ENCODE peak calls at places on chromosomes 2 and 18, in ten cellular contexts. P is nephron progenitor cell, D is upper lobe of right lung, Y is GM23338, K is endothelial cell, S is GM12878, N is sigmoid colon, O is mucosa of descending colon, G is keratinocyte, H is astrocyte of the spinal cord. Z is an unnamed sample.

GRCh38 chr2:161965994-161966393 is 108.0 kb downstream of the DPP4 start:
- DNase-seq in O (no peak), K (no peak), N (no peak), D (no peak), P (no peak), H (peak; percentile 9), S (no peak), G (peak; percentile 15), Y (no peak), Z (no peak)

GRCh38 chr18:45557296-45557695 is 58.0 kb upstream of the SLC14A2 start:
- DNase-seq in G (no peak), S (no peak), Y (no peak), N (no peak), K (no peak), H (no peak), D (no peak), O (no peak), P (no peak), Z (no peak)

GRCh38 chr2:171416009-171416926 is 17.5 kb downstream of the METTL8 start:
- DNase-seq in H (peak; percentile 93), O (peak; percentile 98), P (peak; percentile 78), S (peak; percentile 95), D (peak; percentile 79), N (peak; percentile 94), K (peak; percentile 83), G (peak; percentile 88), Y (peak; percentile 94), Z (peak; percentile 97)

GRCh38 chr2:109453596-109453995 is 160.2 kb downstream of the SEPTIN10 start:
- DNase-seq in K (no peak), D (peak; percentile 32), P (no peak), H (no peak), N (peak; percentile 56), O (no peak), S (no peak), G (no peak), Y (no peak), Z (no peak)

GRCh38 chr2:199659207-199659606 is 191.8 kb downstream of the FTCDNL1 start:
- DNase-seq in D (no peak), P (peak; percentile 72), N (no peak), G (no peak), S (no peak), K (peak; percentile 58), O (peak; percentile 12), H (peak; percentile 38), Y (peak; percentile 92), Z (no peak)

GRCh38 chr2:2867371-2867770 is 510.2 kb downstream of the EIPR1 start:
- DNase-seq in Y (no peak), S (no peak), G (no peak), K (no peak), D (no peak), O (no peak), H (no peak), N (no peak), P (no peak), Z (no peak)

GRCh38 chr2:195238366-195238765 is 418.7 kb upstream of the SLC39A10 start:
- DNase-seq in Y (no peak), D (no peak), K (no peak), S (no peak), N (no peak), H (peak; percentile 20), P (no peak), G (no peak), O (no peak), Z (no peak)

GRCh38 chr2:240869109-240869955 is 708 bp downstream of the AGXT start:
- DNase-seq in Y (no peak), N (no peak), O (no peak), S (no peak), K (no peak), G (no peak), P (no peak), H (no peak), D (no peak), Z (no peak)

GRCh38 chr2:39127973-39128372 is 7.1 kb upstream of the SOS1 start:
- DNase-seq in G (no peak), D (no peak), O (peak; percentile 15), K (no peak), P (no peak), H (no peak), N (no peak), S (peak; percentile 84), Y (no peak), Z (peak; percentile 93)

GRCh38 chr2:134778372-134778771 is 59.6 kb upstream of the TMEM163 start:
- DNase-seq in P (no peak), O (no peak), G (no peak), H (no peak), Y (peak; percentile 38), K (no peak), N (no peak), D (no peak), S (no peak), Z (no peak)
- TF ChIP-seq CTCF in P (peak; percentile 19), O (no peak), G (no peak), H (peak; percentile 21), Y (peak; percentile 74), K (peak; percentile 22), N (no peak), D (peak; percentile 28), S (peak; percentile 8), Z (peak; percentile 13)

GRCh38 chr2:102301867-102302362 is 9.4 kb upstream of the IL1RL1 start:
- DNase-seq in D (no peak), G (no peak), Y (peak; percentile 86), S (peak; percentile 47), P (peak; percentile 21), O (peak; percentile 75), N (no peak), H (no peak), K (peak; percentile 50), Z (peak; percentile 57)
- TF ChIP-seq CTCF in D (peak; percentile 29), G (peak; percentile 70), Y (peak; percentile 72), S (peak; percentile 57), P (peak; percentile 35), O (no peak), N (no peak), H (no peak), K (no peak), Z (peak; percentile 37)

DNA sequence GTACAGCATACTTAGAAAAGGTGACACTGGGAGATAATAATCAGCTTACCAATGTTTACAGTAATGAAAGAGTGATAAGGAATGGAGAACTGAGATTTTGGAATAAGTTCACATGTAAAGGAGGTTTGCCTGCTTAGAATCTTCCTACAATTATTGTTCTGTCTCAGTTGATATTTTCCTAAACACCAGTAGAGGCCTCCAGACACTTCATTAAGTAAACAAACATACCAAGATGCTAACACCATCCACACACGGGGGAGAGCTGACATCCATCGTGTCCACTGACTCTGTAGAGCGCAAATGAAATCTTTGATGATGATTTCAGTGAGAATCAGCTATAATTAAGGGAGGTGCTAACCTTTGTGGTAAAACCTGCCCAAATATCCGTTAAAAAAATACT is 211.7 kb upstream of the MMADHC start:
- DNase-seq in K (no peak), N (no peak), S (no peak), H (peak; percentile 19), Y (peak; percentile 6), O (peak; percentile 3), D (no peak), P (no peak), G (no peak), Z (peak; percentile 6)
- TF ChIP-seq CTCF in K (no peak), N (peak; percentile 9), S (peak; percentile 51), H (peak; percentile 24), Y (peak; percentile 44), O (no peak), D (peak; percentile 22), P (no peak), G (peak; percentile 60), Z (peak; percentile 24)

DNA sequence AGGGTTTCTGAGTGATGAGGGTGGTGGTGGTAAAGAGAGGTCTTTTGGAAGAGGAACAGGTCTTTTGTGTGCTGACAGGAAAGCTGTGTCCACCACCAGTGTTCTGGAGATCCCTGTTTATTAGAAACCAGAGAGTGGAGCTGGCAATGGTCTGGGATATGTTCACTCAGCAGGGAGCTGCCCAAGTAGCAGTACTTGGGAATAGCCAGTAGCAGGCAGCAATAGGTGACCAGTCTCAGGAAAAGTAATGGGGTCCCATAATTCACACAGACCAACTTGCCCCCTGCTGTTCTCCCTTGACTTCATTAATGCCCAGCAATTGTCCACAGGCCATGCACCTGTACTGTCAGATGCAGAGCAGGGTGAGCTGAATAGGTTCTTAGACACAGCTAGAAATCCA is 1.8 kb downstream of the TSPYL6 start:
- DNase-seq in H (no peak), K (no peak), O (no peak), Y (peak; percentile 8), P (no peak), G (no peak), S (no peak), N (no peak), D (no peak), Z (no peak)
- TF ChIP-seq CTCF in H (peak; percentile 10), K (no peak), O (no peak), Y (peak; percentile 20), P (no peak), G (no peak), S (no peak), N (no peak), D (no peak), Z (no peak)

GRCh38 chr2:7777668-7778067 is 860.5 kb downstream of the RNF144A start:
- DNase-seq in D (no peak), S (no peak), P (no peak), G (no peak), K (no peak), H (no peak), N (no peak), O (no peak), Y (no peak), Z (no peak)

GRCh38 chr2:7774481-7774880 is 857.3 kb downstream of the RNF144A start:
- DNase-seq in S (no peak), G (no peak), O (no peak), H (no peak), P (no peak), D (no peak), Y (no peak), N (no peak), K (no peak), Z (peak; percentile 45)

GRCh38 chr2:7771781-7772180 is 854.6 kb downstream of the RNF144A start:
- DNase-seq in Y (no peak), G (no peak), K (no peak), S (no peak), N (no peak), O (no peak), H (no peak), D (no peak), P (no peak), Z (no peak)

GRCh38 chr2:7773362-7773973 is 856.3 kb downstream of the RNF144A start:
- DNase-seq in O (no peak), H (no peak), N (no peak), Y (no peak), P (no peak), G (peak; percentile 17), S (peak; percentile 91), K (no peak), D (no peak), Z (peak; percentile 89)

GRCh38 chr2:7773974-7774365 is 856.8 kb downstream of the RNF144A start:
- DNase-seq in P (no peak), N (no peak), G (no peak), O (no peak), H (no peak), S (no peak), K (no peak), D (no peak), Y (no peak), Z (no peak)
- TF ChIP-seq CTCF in P (no peak), N (no peak), G (no peak), O (no peak), H (no peak), S (no peak), K (no peak), D (no peak), Y (no peak), Z (no peak)

Z was measured in GM12865.